ENCODE peak calls at places on chromosomes 1 and 21, in nine cellular contexts. B, G, Z, J, A, S, N, L and T are unnamed samples.

GRCh38 chr1:86389315-86389714 is 6.8 kb downstream of the ODF2L start:
- DNase-seq in B (no peak), G (no peak), Z (no peak), J (no peak), A (no peak), S (no peak), N (no peak), L (no peak), T (no peak)

GRCh38 chr1:91805343-91805801 is 80.6 kb downstream of the TGFBR3 start:
- DNase-seq in B (no peak), G (no peak), Z (no peak), J (no peak), A (no peak), S (peak), N (no peak), L (no peak), T (no peak)

GRCh38 chr21:45093064-45093532 is 18.7 kb downstream of the ADARB1 start:
- DNase-seq in B (no peak), G (no peak), Z (no peak), J (no peak), A (no peak), S (no peak), N (no peak), L (no peak), T (no peak)

GRCh38 chr1:161119017-161119378 is 1.1 kb downstream of the NIT1 start:
- DNase-seq in B (no peak), G (no peak), Z (no peak), J (peak), A (no peak), S (peak), N (no peak), L (no peak), T (no peak)

GRCh38 chr21:32256873-32257620 is 21.8 kb downstream of the MIS18A start:
- DNase-seq in B (peak), G (no peak), Z (peak), J (no peak), A (peak), S (no peak), N (peak), L (peak), T (no peak)

GRCh38 chr1:193471981-193472380 is 285.6 kb upstream of the B3GALT2 start:
- DNase-seq in B (no peak), G (no peak), Z (no peak), J (no peak), A (no peak), S (no peak), N (peak), L (no peak), T (no peak)

GRCh38 chr1:215652371-215652770 is 85.3 kb downstream of the KCTD3 start:
- DNase-seq in B (no peak), G (no peak), Z (no peak), J (no peak), A (no peak), S (no peak), N (no peak), L (no peak), T (no peak)

GRCh38 chr1:22710688-22711024 is at the start of gene EPHB2:
- DNase-seq in B (no peak), G (no peak), Z (peak), J (no peak), A (peak), S (no peak), N (no peak), L (peak), T (no peak)

GRCh38 chr1:69290266-69290665 is 277.5 kb upstream of the LRRC7 start:
- DNase-seq in B (no peak), G (no peak), Z (peak), J (no peak), A (no peak), S (no peak), N (peak), L (no peak), T (no peak)

GRCh38 chr1:226545806-226546596 is 2.6 kb upstream of the STUM start:
- DNase-seq in B (no peak), G (no peak), Z (no peak), J (no peak), A (no peak), S (no peak), N (no peak), L (no peak), T (no peak)

GRCh38 chr1:200415693-200416593 is 6.1 kb upstream of the ZNF281 start:
- DNase-seq in B (peak), G (no peak), Z (peak), J (no peak), A (no peak), S (no peak), N (peak), L (no peak), T (no peak)

GRCh38 chr1:230609208-230609607 is 33.1 kb upstream of the COG2 start:
- DNase-seq in B (no peak), G (no peak), Z (no peak), J (no peak), A (no peak), S (no peak), N (no peak), L (no peak), T (no peak)

GRCh38 chr1:197171531-197171930 is 25.1 kb upstream of the ASPM start:
- DNase-seq in B (no peak), G (no peak), Z (no peak), J (no peak), A (no peak), S (no peak), N (no peak), L (no peak), T (no peak)

GRCh38 chr1:47405697-47406096 is 10.4 kb upstream of the FOXE3 start:
- DNase-seq in B (no peak), G (no peak), Z (no peak), J (no peak), A (no peak), S (no peak), N (no peak), L (no peak), T (no peak)

GRCh38 chr1:164602142-164602429 is 43.1 kb downstream of the PBX1 start:
- DNase-seq in B (no peak), G (no peak), Z (no peak), J (peak), A (no peak), S (no peak), N (no peak), L (no peak), T (no peak)

GRCh38 chr1:156571261-156571958 is 955 bp downstream of the IQGAP3 start:
- DNase-seq in B (no peak), G (no peak), Z (peak), J (no peak), A (no peak), S (no peak), N (peak), L (no peak), T (no peak)

GRCh38 chr1:84611796-84612195 is 37.6 kb upstream of the CTBS start:
- DNase-seq in B (no peak), G (no peak), Z (peak), J (no peak), A (no peak), S (no peak), N (no peak), L (no peak), T (no peak)

GRCh38 chr1:11522400-11523235 is 43.7 kb downstream of the DISP3 start:
- DNase-seq in B (peak), G (no peak), Z (no peak), J (no peak), A (no peak), S (no peak), N (no peak), L (no peak), T (no peak)

GRCh38 chr1:185670187-185670627 is 64.0 kb upstream of the HMCN1 start:
- DNase-seq in B (no peak), G (no peak), Z (peak), J (peak), A (no peak), S (no peak), N (no peak), L (peak), T (no peak)

GRCh38 chr1:198220428-198220827 is 63.6 kb downstream of the NEK7 start:
- DNase-seq in B (no peak), G (no peak), Z (peak), J (no peak), A (no peak), S (no peak), N (peak), L (no peak), T (no peak)